ENCODE peak calls at places on chromosome 17, in four cellular contexts. S, K, L and W are unnamed samples.

GRCh38 chr17:57674894-57675293 is 70.2 kb downstream of the CCDC182 start:
- DNase-seq in L (no peak), S (no peak), K (no peak), W (no peak)

GRCh38 chr17:28551421-28552186 is 820 bp downstream of the UNC119 start:
- DNase-seq in K (no peak), L (no peak), S (peak), W (peak)

GRCh38 chr17:74089869-74090464 is 113.5 kb upstream of the RPL38 start:
- DNase-seq in K (peak), S (peak), L (no peak), W (peak)

GRCh38 chr17:63993368-63993990 is 4.7 kb upstream of the PRR29 start:
- DNase-seq in L (no peak), S (no peak), K (no peak), W (no peak)

GRCh38 chr17:82871056-82871775 is 31.4 kb upstream of the ZNF750 start:
- DNase-seq in S (no peak), L (no peak), K (no peak), W (no peak)

GRCh38 chr17:77449908-77450741 is 309.4 kb downstream of the SEC14L1 start:
- DNase-seq in S (peak), L (no peak), K (no peak), W (peak)

GRCh38 chr17:51322390-51323029 is 62.2 kb downstream of the UTP18 start:
- DNase-seq in L (no peak), S (peak), K (no peak), W (peak)

GRCh38 chr17:64455993-64456885 is 7.3 kb downstream of the MILR1 start:
- DNase-seq in K (no peak), S (no peak), L (no peak), W (no peak)

GRCh38 chr17:44345497-44346026 is 460 bp downstream of the GRN start:
- DNase-seq in S (peak), L (no peak), K (peak), W (peak)

GRCh38 chr17:72565006-72565405 is 444.2 kb downstream of the SOX9 start:
- DNase-seq in K (no peak), L (no peak), S (no peak), W (no peak)

GRCh38 chr17:75345514-75346167 is 56.4 kb upstream of the SLC25A19 start:
- DNase-seq in S (no peak), K (no peak), L (no peak), W (no peak)

GRCh38 chr17:6046431-6046830 is 23.7 kb upstream of the WSCD1 start:
- DNase-seq in K (no peak), S (no peak), L (no peak), W (no peak)

GRCh38 chr17:81866440-81867122 is 4.6 kb downstream of the ARHGDIA start:
- DNase-seq in K (no peak), L (no peak), S (no peak), W (no peak)

GRCh38 chr17:2030779-2031163 is 818 bp downstream of the DPH1 start:
- DNase-seq in L (peak), K (peak), S (peak), W (no peak)

GRCh38 chr17:82775033-82775823 is 23.4 kb downstream of the TBCD start:
- DNase-seq in L (no peak), K (peak), S (peak), W (peak)

GRCh38 chr17:12078791-12079190 is 58.1 kb downstream of the MAP2K4 start:
- DNase-seq in L (peak), K (no peak), S (peak), W (no peak)

GRCh38 chr17:45997624-45998023 is 1.4 kb upstream of the STH start:
- DNase-seq in S (peak), L (no peak), K (no peak), W (no peak)

GRCh38 chr17:81493198-81494038 is 19.2 kb downstream of the ACTG1 start:
- DNase-seq in S (no peak), K (no peak), L (no peak), W (no peak)

GRCh38 chr17:72304859-72305258 is 184.0 kb downstream of the SOX9 start:
- DNase-seq in K (no peak), S (no peak), L (no peak), W (no peak)

GRCh38 chr17:16888413-16889087 is 83.4 kb downstream of the TNFRSF13B start:
- DNase-seq in S (no peak), L (no peak), K (no peak), W (no peak)

GRCh38 chr17:57776366-57776765 is 31.3 kb upstream of the CCDC182 start:
- DNase-seq in K (no peak), S (no peak), L (no peak), W (no peak)

GRCh38 chr17:17685775-17686291 is 4.6 kb downstream of the RAI1 start:
- DNase-seq in S (peak), L (peak), K (no peak), W (peak)

GRCh38 chr17:3497101-3497500 is 21.3 kb downstream of the ASPA start:
- DNase-seq in S (no peak), K (no peak), L (no peak), W (no peak)

GRCh38 chr17:68238894-68239293 is 8.9 kb upstream of the AMZ2 start:
- DNase-seq in L (no peak), K (no peak), S (no peak), W (no peak)
- H3K4me3 ChIP-seq in L (no peak), K (no peak), S (no peak), W (no peak)

GRCh38 chr17:33964344-33964979 is 290.6 kb upstream of the CCL2 start:
- DNase-seq in L (no peak), K (no peak), S (no peak), W (peak)

GRCh38 chr17:33966410-33967063 is 288.5 kb upstream of the CCL2 start:
- DNase-seq in K (no peak), S (no peak), L (no peak), W (no peak)

GRCh38 chr17:33967608-33968349 is 287.3 kb upstream of the CCL2 start:
- DNase-seq in S (no peak), K (no peak), L (no peak), W (no peak)

GRCh38 chr17:33970271-33970670 is 284.8 kb upstream of the CCL2 start:
- DNase-seq in S (no peak), L (no peak), K (no peak), W (no peak)

DNA sequence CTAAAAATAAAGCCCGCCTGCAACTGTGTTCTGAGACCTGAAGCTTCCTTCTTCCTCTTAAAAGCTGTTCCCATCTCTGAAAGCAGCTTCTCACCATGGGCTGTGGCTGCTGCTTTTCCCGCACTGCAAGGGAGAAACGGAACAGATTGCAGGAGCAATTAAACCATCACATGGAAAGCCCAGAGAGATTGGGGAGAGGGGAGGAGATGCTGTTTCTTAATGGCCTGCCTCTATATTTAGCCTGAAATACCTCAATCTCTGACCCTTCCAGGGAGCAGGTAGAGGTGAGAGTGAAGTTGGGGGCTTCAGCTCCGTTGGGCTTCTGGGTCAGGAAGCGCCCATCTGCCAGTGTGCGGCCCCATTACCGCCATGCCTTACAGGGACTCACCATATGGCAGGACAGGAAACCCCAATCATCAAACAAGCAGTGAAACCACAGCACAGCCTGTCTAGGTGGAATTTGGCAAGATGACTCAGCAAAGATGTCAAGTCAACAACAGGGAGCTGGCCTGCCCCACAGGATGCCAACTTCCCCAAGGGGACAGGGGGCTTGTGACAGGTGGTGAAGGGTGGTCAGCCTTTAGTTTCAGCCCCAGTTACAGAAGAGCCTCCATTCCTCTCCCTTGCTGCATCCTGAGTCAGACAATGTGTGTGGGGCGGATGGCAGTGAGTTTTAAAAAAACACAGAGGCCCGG is 286.6 kb upstream of the CCL2 start:
- DNase-seq in S (no peak), L (no peak), K (no peak), W (no peak)
- H3K4me3 ChIP-seq in S (no peak), L (no peak), K (no peak), W (no peak)

GRCh38 chr17:50194441-50195195 is 6.8 kb downstream of the COL1A1 start:
- DNase-seq in L (no peak), K (no peak), S (peak), W (no peak)

GRCh38 chr17:50195196-50195865 is 6.1 kb downstream of the COL1A1 start:
- DNase-seq in S (peak), K (no peak), L (no peak), W (no peak)

GRCh38 chr17:50196036-50196435 is 5.4 kb downstream of the COL1A1 start:
- DNase-seq in K (no peak), L (no peak), S (peak), W (no peak)

GRCh38 chr17:50198026-50198669 is 3.3 kb downstream of the COL1A1 start:
- DNase-seq in K (peak), L (no peak), S (peak), W (peak)

DNA sequence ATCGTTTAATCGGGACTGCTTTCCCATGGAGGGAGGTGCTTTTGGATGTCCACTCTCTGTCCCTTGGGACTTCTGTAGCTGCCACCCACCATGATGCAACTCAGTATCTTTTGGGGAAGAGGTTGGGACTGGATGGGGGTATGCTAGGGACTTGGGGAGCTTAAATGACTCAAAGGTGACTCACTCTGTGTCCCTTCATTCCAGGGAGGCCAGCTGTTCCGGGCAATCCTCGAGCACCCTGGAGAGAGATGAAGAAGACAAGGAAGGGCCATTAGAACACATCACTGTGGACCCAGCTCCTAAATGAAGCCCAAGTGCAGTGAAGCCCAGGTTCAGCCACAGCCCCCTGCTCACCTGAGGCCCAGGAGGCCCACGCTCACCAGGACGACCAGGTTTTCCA is 4.6 kb downstream of the COL1A1 start:
- DNase-seq in S (peak), L (no peak), K (no peak), W (no peak)
- H3K4me3 ChIP-seq in S (peak), L (peak), K (no peak), W (no peak)

DNA sequence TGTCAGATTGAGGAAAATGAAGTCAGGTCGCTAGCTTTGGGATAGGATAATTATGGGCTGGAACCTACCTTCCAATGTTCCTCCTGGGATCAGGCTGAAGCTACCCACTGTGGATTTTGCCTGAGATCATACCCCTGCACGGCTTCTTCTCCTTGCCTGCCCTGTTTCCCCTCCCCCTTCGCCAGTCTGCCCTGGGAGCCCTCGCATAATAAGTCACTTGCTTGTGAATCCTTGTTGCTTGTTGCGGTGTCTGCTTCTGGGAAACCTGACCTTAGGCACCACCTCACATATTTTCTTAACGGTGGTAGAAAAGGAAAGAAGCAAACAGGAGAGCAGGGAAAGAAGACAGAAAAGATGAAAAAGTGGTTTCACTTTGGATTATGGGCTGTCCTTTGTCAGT is 13.3 kb upstream of the PMP22 start:
- DNase-seq in L (no peak), S (no peak), K (no peak), W (no peak)
- H3K4me3 ChIP-seq in L (peak), S (peak), K (no peak), W (no peak)

GRCh38 chr17:62648954-62649294 is 21.5 kb downstream of the MRC2 start:
- DNase-seq in L (no peak), S (no peak), K (no peak), W (no peak)

GRCh38 chr17:62648247-62648953 is 20.9 kb downstream of the MRC2 start:
- DNase-seq in K (no peak), S (no peak), L (no peak), W (no peak)

GRCh38 chr17:62650587-62650986 is 23.1 kb downstream of the MRC2 start:
- DNase-seq in L (no peak), K (no peak), S (no peak), W (no peak)

GRCh38 chr17:62652251-62653001 is 25.0 kb downstream of the MRC2 start:
- DNase-seq in L (no peak), S (peak), K (peak), W (peak)

GRCh38 chr17:62649570-62649969 is 22.1 kb downstream of the MRC2 start:
- DNase-seq in L (no peak), S (peak), K (no peak), W (no peak)
- H3K4me3 ChIP-seq in L (no peak), S (no peak), K (no peak), W (no peak)